ENCODE peak calls at places on chromosomes 16 and 17, in five cellular contexts. One of them, this sample, is unnamed.

GRCh38 chr16:86383488-86384262 is 126.7 kb upstream of the FOXF1 start:
- DNase-seq in CD4-positive, alpha-beta T cell: no peak
- DNase-seq in adrenal gland: no peak
- DNase-seq in NT2/D1: no peak
- DNase-seq in CD4-positive, alpha-beta memory T cell: no peak
- DNase-seq in this sample: peak; percentile 14

GRCh38 chr17:8125947-8126305 is 2.0 kb upstream of the HES7 start:
- DNase-seq in CD4-positive, alpha-beta T cell: no peak
- DNase-seq in adrenal gland: no peak
- DNase-seq in NT2/D1: no peak
- DNase-seq in CD4-positive, alpha-beta memory T cell: peak; percentile 57
- DNase-seq in this sample: peak; percentile 8

GRCh38 chr16:54986404-54986803 is 55.7 kb downstream of the IRX5 start:
- DNase-seq in CD4-positive, alpha-beta T cell: no peak
- DNase-seq in adrenal gland: no peak
- DNase-seq in NT2/D1: peak; percentile 20
- DNase-seq in CD4-positive, alpha-beta memory T cell: no peak
- DNase-seq in this sample: no peak

GRCh38 chr17:1629647-1630310 is 1.1 kb upstream of the SLC43A2 start:
- DNase-seq in CD4-positive, alpha-beta T cell: peak; percentile 61
- DNase-seq in adrenal gland: peak; percentile 65
- DNase-seq in NT2/D1: no peak
- DNase-seq in CD4-positive, alpha-beta memory T cell: peak; percentile 73
- DNase-seq in this sample: peak; percentile 66

GRCh38 chr16:74451951-74452758 is 30.9 kb upstream of the CLEC18B start:
- DNase-seq in CD4-positive, alpha-beta T cell: no peak
- DNase-seq in adrenal gland: no peak
- DNase-seq in NT2/D1: no peak
- DNase-seq in CD4-positive, alpha-beta memory T cell: no peak
- DNase-seq in this sample: no peak

GRCh38 chr17:47287639-47288038 is 34.0 kb downstream of the ITGB3 start:
- DNase-seq in CD4-positive, alpha-beta T cell: no peak
- DNase-seq in adrenal gland: no peak
- DNase-seq in NT2/D1: no peak
- DNase-seq in CD4-positive, alpha-beta memory T cell: no peak
- DNase-seq in this sample: no peak

GRCh38 chr17:4738136-4739121 is 1.2 kb upstream of the ZMYND15 start:
- DNase-seq in CD4-positive, alpha-beta T cell: no peak
- DNase-seq in adrenal gland: no peak
- DNase-seq in NT2/D1: no peak
- DNase-seq in CD4-positive, alpha-beta memory T cell: peak; percentile 56
- DNase-seq in this sample: peak; percentile 84

GRCh38 chr17:73261952-73262675 is 434 bp upstream of the CPSF4L start:
- DNase-seq in CD4-positive, alpha-beta T cell: no peak
- DNase-seq in adrenal gland: peak; percentile 66
- DNase-seq in NT2/D1: no peak
- DNase-seq in CD4-positive, alpha-beta memory T cell: no peak
- DNase-seq in this sample: peak; percentile 75

GRCh38 chr17:11300738-11301137 is 59.7 kb downstream of the SHISA6 start:
- DNase-seq in CD4-positive, alpha-beta T cell: no peak
- DNase-seq in adrenal gland: no peak
- DNase-seq in NT2/D1: no peak
- DNase-seq in CD4-positive, alpha-beta memory T cell: no peak
- DNase-seq in this sample: no peak

GRCh38 chr16:56645838-56646237 is 5.8 kb upstream of the MT1B start:
- DNase-seq in CD4-positive, alpha-beta T cell: no peak
- DNase-seq in adrenal gland: no peak
- DNase-seq in NT2/D1: no peak
- DNase-seq in CD4-positive, alpha-beta memory T cell: no peak
- DNase-seq in this sample: no peak

GRCh38 chr17:12627177-12627629 is 38.5 kb upstream of the MYOCD start:
- DNase-seq in CD4-positive, alpha-beta T cell: no peak
- DNase-seq in adrenal gland: peak; percentile 16
- DNase-seq in NT2/D1: no peak
- DNase-seq in CD4-positive, alpha-beta memory T cell: no peak
- DNase-seq in this sample: no peak

GRCh38 chr17:8941980-8942617 is 23.4 kb downstream of the PIK3R5 start:
- DNase-seq in CD4-positive, alpha-beta T cell: no peak
- DNase-seq in adrenal gland: no peak
- DNase-seq in NT2/D1: no peak
- DNase-seq in CD4-positive, alpha-beta memory T cell: peak; percentile 67
- DNase-seq in this sample: no peak

GRCh38 chr16:71367243-71367976 is 8.9 kb downstream of the CALB2 start:
- DNase-seq in CD4-positive, alpha-beta T cell: no peak
- DNase-seq in adrenal gland: peak; percentile 70
- DNase-seq in NT2/D1: peak; percentile 71
- DNase-seq in CD4-positive, alpha-beta memory T cell: no peak
- DNase-seq in this sample: peak; percentile 10

GRCh38 chr16:78792952-78793351 is 693.5 kb downstream of the WWOX start:
- DNase-seq in CD4-positive, alpha-beta T cell: no peak
- DNase-seq in adrenal gland: no peak
- DNase-seq in NT2/D1: no peak
- DNase-seq in CD4-positive, alpha-beta memory T cell: no peak
- DNase-seq in this sample: no peak

GRCh38 chr17:64614266-64615011 is 47.7 kb downstream of the SMURF2 start:
- DNase-seq in CD4-positive, alpha-beta T cell: no peak
- DNase-seq in adrenal gland: no peak
- DNase-seq in NT2/D1: no peak
- DNase-seq in CD4-positive, alpha-beta memory T cell: no peak
- DNase-seq in this sample: peak; percentile 67

DNA sequence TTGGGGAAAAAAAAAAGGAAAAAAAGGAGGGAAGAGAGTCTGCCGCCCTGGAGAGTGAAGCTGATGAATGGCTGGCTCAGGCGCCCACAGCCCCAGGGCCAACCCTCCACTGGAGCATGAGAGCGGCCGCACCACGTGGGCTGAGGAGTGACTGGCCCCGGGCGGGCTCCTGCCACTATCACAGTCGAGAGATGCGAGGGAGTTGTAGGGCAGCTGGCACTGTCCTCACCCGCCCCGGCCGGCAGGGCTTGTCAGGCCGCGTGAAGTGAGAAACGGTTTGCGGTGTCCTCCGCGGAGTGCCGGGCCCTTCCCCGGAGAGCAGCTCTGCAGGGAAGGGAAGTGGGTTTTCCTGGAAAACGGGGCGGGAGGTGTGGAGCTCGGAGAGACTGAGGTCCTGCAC is 45.9 kb downstream of the JPH3 start:
- DNase-seq in CD4-positive, alpha-beta T cell: no peak
- DNase-seq in adrenal gland: peak; percentile 51
- DNase-seq in NT2/D1: no peak
- DNase-seq in CD4-positive, alpha-beta memory T cell: no peak
- DNase-seq in this sample: no peak
- H3K27me3 ChIP-seq in CD4-positive, alpha-beta T cell: no peaks in the 10 kb centered on the region
- H3K27me3 ChIP-seq in adrenal gland: peaks cover 13% of the 10 kb centered on the region
- H3K27me3 ChIP-seq in NT2/D1: no peaks in the 10 kb centered on the region
- H3K27me3 ChIP-seq in CD4-positive, alpha-beta memory T cell: no peaks in the 10 kb centered on the region
- H3K27me3 ChIP-seq in this sample: no peaks in the 10 kb centered on the region

DNA sequence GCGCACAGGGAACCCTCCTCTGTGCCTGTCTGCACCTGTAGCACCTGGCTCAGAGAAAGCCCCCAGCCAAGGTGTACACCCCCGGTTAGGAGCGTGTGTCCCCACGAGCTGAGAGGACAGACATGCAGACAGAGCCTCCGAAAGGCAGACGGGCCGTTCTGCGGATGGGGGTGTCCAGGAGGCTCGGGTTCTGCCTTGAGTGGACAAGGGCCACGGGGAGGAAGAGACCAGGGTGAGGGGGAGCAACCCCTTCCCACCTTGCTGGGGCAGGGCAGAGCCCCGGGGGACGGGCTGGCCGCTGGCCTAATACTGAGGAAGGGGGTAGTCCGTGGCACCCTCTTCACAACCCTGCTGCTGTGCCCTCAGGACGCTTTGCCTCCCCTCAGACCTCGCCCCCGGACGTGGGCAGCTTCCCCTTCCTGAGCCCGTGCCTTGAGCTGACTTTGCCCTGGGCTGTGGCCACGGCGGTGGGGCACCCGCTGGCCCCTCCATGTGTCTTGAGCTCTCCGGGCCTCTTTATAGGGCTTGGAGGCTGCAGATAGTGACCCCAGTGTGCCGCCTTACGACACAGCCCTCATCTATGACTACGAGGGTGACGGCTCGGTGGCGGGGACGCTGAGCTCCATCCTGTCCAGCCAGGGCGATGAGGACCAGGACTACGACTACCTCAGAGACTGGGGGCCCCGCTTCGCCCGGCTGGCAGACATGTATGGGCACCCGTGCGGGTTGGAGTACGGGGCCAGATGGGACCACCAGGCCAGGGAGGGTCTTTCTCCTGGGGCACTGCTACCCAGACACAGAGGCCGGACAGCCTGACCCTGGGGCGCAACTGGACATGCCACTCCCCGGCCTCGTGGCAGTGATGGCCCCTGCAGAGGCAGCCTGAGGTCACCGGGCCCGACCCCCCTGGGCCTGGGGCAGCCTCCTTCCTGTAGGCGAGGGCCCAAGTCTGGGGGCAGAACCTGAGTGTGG is 5.7 kb downstream of the SLC22A31 start:
- DNase-seq in CD4-positive, alpha-beta T cell: no peak
- DNase-seq in adrenal gland: no peak
- DNase-seq in NT2/D1: no peak
- DNase-seq in CD4-positive, alpha-beta memory T cell: no peak
- DNase-seq in this sample: no peak
- H3K27me3 ChIP-seq in CD4-positive, alpha-beta T cell: peaks cover 7% of the 10 kb centered on the region
- H3K27me3 ChIP-seq in adrenal gland: peaks cover 9% of the 10 kb centered on the region
- H3K27me3 ChIP-seq in NT2/D1: peaks cover 25% of the 10 kb centered on the region
- H3K27me3 ChIP-seq in CD4-positive, alpha-beta memory T cell: no peaks in the 10 kb centered on the region
- H3K27me3 ChIP-seq in this sample: peaks cover 8% of the 10 kb centered on the region

GRCh38 chr17:39669897-39670735 is 1.9 kb downstream of the PNMT start:
- DNase-seq in CD4-positive, alpha-beta T cell: no peak
- DNase-seq in adrenal gland: no peak
- DNase-seq in NT2/D1: no peak
- DNase-seq in CD4-positive, alpha-beta memory T cell: no peak
- DNase-seq in this sample: no peak
- H3K27me3 ChIP-seq in CD4-positive, alpha-beta T cell: peaks cover 15% of the 10 kb centered on the region
- H3K27me3 ChIP-seq in adrenal gland: peaks cover 23% of the 10 kb centered on the region
- H3K27me3 ChIP-seq in NT2/D1: peaks cover 36% of the 10 kb centered on the region
- H3K27me3 ChIP-seq in CD4-positive, alpha-beta memory T cell: peaks cover 12% of the 10 kb centered on the region
- H3K27me3 ChIP-seq in this sample: peaks cover 3% of the 10 kb centered on the region

DNA sequence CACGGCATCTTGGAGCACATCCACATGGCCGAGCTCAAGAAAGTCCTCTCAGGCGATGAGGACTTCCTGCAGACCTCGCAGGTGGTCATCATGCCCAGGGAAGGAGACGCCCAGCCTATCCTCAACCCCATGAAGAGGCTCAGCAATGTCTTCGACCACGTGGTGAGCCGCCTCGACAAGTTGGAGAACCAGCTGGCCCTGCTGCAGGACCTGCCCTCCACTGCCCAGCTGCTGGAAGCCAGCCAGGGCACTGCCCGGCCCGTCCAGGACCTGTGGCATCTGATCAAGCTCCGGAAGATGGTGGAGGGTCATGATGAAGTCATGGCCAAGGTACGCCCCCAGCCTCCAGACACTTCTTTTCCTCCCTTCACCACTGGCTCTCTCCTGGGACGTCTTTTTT is 440 bp downstream of the C16orf96 start:
- DNase-seq in CD4-positive, alpha-beta T cell: no peak
- DNase-seq in adrenal gland: no peak
- DNase-seq in NT2/D1: no peak
- DNase-seq in CD4-positive, alpha-beta memory T cell: no peak
- DNase-seq in this sample: no peak
- H3K27me3 ChIP-seq in CD4-positive, alpha-beta T cell: no peaks in the 10 kb centered on the region
- H3K27me3 ChIP-seq in adrenal gland: no peaks in the 10 kb centered on the region
- H3K27me3 ChIP-seq in NT2/D1: no peaks in the 10 kb centered on the region
- H3K27me3 ChIP-seq in CD4-positive, alpha-beta memory T cell: no peaks in the 10 kb centered on the region
- H3K27me3 ChIP-seq in this sample: no peaks in the 10 kb centered on the region

GRCh38 chr16:12901597-12902436 is at the start of gene SHISA9:
- DNase-seq in CD4-positive, alpha-beta T cell: no peak
- DNase-seq in adrenal gland: no peak
- DNase-seq in NT2/D1: no peak
- DNase-seq in CD4-positive, alpha-beta memory T cell: no peak
- DNase-seq in this sample: no peak
- H3K27me3 ChIP-seq in CD4-positive, alpha-beta T cell: peaks cover 69% of the 10 kb centered on the region
- H3K27me3 ChIP-seq in adrenal gland: peaks cover 39% of the 10 kb centered on the region
- H3K27me3 ChIP-seq in NT2/D1: peaks cover 33% of the 10 kb centered on the region
- H3K27me3 ChIP-seq in CD4-positive, alpha-beta memory T cell: peaks cover 4% of the 10 kb centered on the region
- H3K27me3 ChIP-seq in this sample: peaks cover 42% of the 10 kb centered on the region

GRCh38 chr17:33233855-33234228 is 59.3 kb downstream of the ASIC2 start:
- DNase-seq in CD4-positive, alpha-beta T cell: no peak
- DNase-seq in adrenal gland: peak; percentile 91
- DNase-seq in NT2/D1: no peak
- DNase-seq in CD4-positive, alpha-beta memory T cell: peak; percentile 59
- DNase-seq in this sample: peak; percentile 53
- H3K27me3 ChIP-seq in CD4-positive, alpha-beta T cell: no peaks in the 10 kb centered on the region
- H3K27me3 ChIP-seq in adrenal gland: no peaks in the 10 kb centered on the region
- H3K27me3 ChIP-seq in NT2/D1: no peaks in the 10 kb centered on the region
- H3K27me3 ChIP-seq in CD4-positive, alpha-beta memory T cell: no peaks in the 10 kb centered on the region
- H3K27me3 ChIP-seq in this sample: no peaks in the 10 kb centered on the region